ENCODE peak calls at places on chromosome 4, in ten cellular contexts. One of them, this sample, is unnamed.

GRCh38 chr4:1991087-1991486 is 17.7 kb downstream of the NELFA start:
- DNase-seq in sigmoid colon: no peak
- DNase-seq in fibroblast of the aortic adventitia: no peak
- DNase-seq in brain microvascular endothelial cell: no peak
- DNase-seq in neural progenitor cell: no peak
- DNase-seq in upper lobe of right lung: peak
- DNase-seq in pancreas: no peak
- DNase-seq in right atrium auricular region: no peak
- DNase-seq in HFF-Myc: no peak
- DNase-seq in uterus: no peak
- DNase-seq in this sample: no peak

GRCh38 chr4:81032805-81033684 is 2.5 kb downstream of the BMP3 start:
- DNase-seq in fibroblast of the aortic adventitia: no peak
- DNase-seq in upper lobe of right lung: no peak
- DNase-seq in brain microvascular endothelial cell: no peak
- DNase-seq in HFF-Myc: no peak
- DNase-seq in right atrium auricular region: no peak
- DNase-seq in uterus: no peak
- DNase-seq in neural progenitor cell: peak
- DNase-seq in pancreas: no peak
- DNase-seq in sigmoid colon: no peak
- DNase-seq in this sample: no peak

GRCh38 chr4:145406970-145407369 is 74.7 kb upstream of the SMAD1 start:
- DNase-seq in sigmoid colon: no peak
- DNase-seq in HFF-Myc: no peak
- DNase-seq in uterus: no peak
- DNase-seq in upper lobe of right lung: no peak
- DNase-seq in fibroblast of the aortic adventitia: peak
- DNase-seq in right atrium auricular region: no peak
- DNase-seq in neural progenitor cell: no peak
- DNase-seq in pancreas: no peak
- DNase-seq in brain microvascular endothelial cell: no peak
- DNase-seq in this sample: peak

GRCh38 chr4:71769434-71769833 is 14.4 kb downstream of the GC start:
- DNase-seq in uterus: no peak
- DNase-seq in sigmoid colon: no peak
- DNase-seq in right atrium auricular region: no peak
- DNase-seq in HFF-Myc: no peak
- DNase-seq in pancreas: no peak
- DNase-seq in neural progenitor cell: no peak
- DNase-seq in fibroblast of the aortic adventitia: no peak
- DNase-seq in upper lobe of right lung: no peak
- DNase-seq in brain microvascular endothelial cell: no peak
- DNase-seq in this sample: no peak

GRCh38 chr4:169404959-169405358 is 134.2 kb upstream of the SH3RF1 start:
- DNase-seq in pancreas: no peak
- DNase-seq in sigmoid colon: no peak
- DNase-seq in neural progenitor cell: no peak
- DNase-seq in uterus: no peak
- DNase-seq in right atrium auricular region: no peak
- DNase-seq in upper lobe of right lung: no peak
- DNase-seq in HFF-Myc: no peak
- DNase-seq in fibroblast of the aortic adventitia: peak
- DNase-seq in brain microvascular endothelial cell: no peak
- DNase-seq in this sample: no peak

GRCh38 chr4:118974758-118975157 is 86.1 kb downstream of the SYNPO2 start:
- DNase-seq in pancreas: no peak
- DNase-seq in HFF-Myc: no peak
- DNase-seq in upper lobe of right lung: no peak
- DNase-seq in uterus: no peak
- DNase-seq in brain microvascular endothelial cell: no peak
- DNase-seq in fibroblast of the aortic adventitia: peak
- DNase-seq in sigmoid colon: no peak
- DNase-seq in neural progenitor cell: no peak
- DNase-seq in right atrium auricular region: no peak
- DNase-seq in this sample: no peak

GRCh38 chr4:82900016-82900334 is 560 bp upstream of the THAP9 start:
- DNase-seq in right atrium auricular region: no peak
- DNase-seq in neural progenitor cell: peak
- DNase-seq in sigmoid colon: peak
- DNase-seq in pancreas: no peak
- DNase-seq in upper lobe of right lung: no peak
- DNase-seq in fibroblast of the aortic adventitia: no peak
- DNase-seq in uterus: no peak
- DNase-seq in HFF-Myc: no peak
- DNase-seq in brain microvascular endothelial cell: no peak
- DNase-seq in this sample: no peak

GRCh38 chr4:154743683-154744340 is at the start of gene LRAT:
- DNase-seq in brain microvascular endothelial cell: no peak
- DNase-seq in neural progenitor cell: peak
- DNase-seq in fibroblast of the aortic adventitia: no peak
- DNase-seq in uterus: no peak
- DNase-seq in pancreas: peak
- DNase-seq in sigmoid colon: peak
- DNase-seq in HFF-Myc: no peak
- DNase-seq in right atrium auricular region: no peak
- DNase-seq in upper lobe of right lung: peak
- DNase-seq in this sample: peak

GRCh38 chr4:187569871-187570270 is 425.7 kb upstream of the ZFP42 start:
- DNase-seq in fibroblast of the aortic adventitia: no peak
- DNase-seq in brain microvascular endothelial cell: no peak
- DNase-seq in sigmoid colon: no peak
- DNase-seq in pancreas: no peak
- DNase-seq in upper lobe of right lung: no peak
- DNase-seq in neural progenitor cell: no peak
- DNase-seq in uterus: no peak
- DNase-seq in right atrium auricular region: no peak
- DNase-seq in HFF-Myc: no peak
- DNase-seq in this sample: no peak

GRCh38 chr4:71962622-71963264 is 69.1 kb upstream of the NPFFR2 start:
- DNase-seq in sigmoid colon: no peak
- DNase-seq in upper lobe of right lung: no peak
- DNase-seq in right atrium auricular region: no peak
- DNase-seq in pancreas: no peak
- DNase-seq in HFF-Myc: no peak
- DNase-seq in uterus: no peak
- DNase-seq in fibroblast of the aortic adventitia: no peak
- DNase-seq in neural progenitor cell: no peak
- DNase-seq in brain microvascular endothelial cell: no peak
- DNase-seq in this sample: no peak

GRCh38 chr4:622996-623913 is 2.1 kb upstream of the PDE6B start:
- DNase-seq in HFF-Myc: no peak
- DNase-seq in neural progenitor cell: no peak
- DNase-seq in uterus: no peak
- DNase-seq in right atrium auricular region: no peak
- DNase-seq in pancreas: no peak
- DNase-seq in upper lobe of right lung: no peak
- DNase-seq in brain microvascular endothelial cell: no peak
- DNase-seq in fibroblast of the aortic adventitia: no peak
- DNase-seq in sigmoid colon: no peak
- DNase-seq in this sample: no peak

GRCh38 chr4:27934881-27935280 is 1074.2 kb downstream of the STIM2 start:
- DNase-seq in brain microvascular endothelial cell: no peak
- DNase-seq in right atrium auricular region: no peak
- DNase-seq in pancreas: no peak
- DNase-seq in fibroblast of the aortic adventitia: no peak
- DNase-seq in HFF-Myc: no peak
- DNase-seq in sigmoid colon: no peak
- DNase-seq in neural progenitor cell: no peak
- DNase-seq in upper lobe of right lung: no peak
- DNase-seq in uterus: no peak
- DNase-seq in this sample: no peak

GRCh38 chr4:187236491-187236890 is 512.8 kb upstream of the FAT1 start:
- DNase-seq in HFF-Myc: peak
- DNase-seq in brain microvascular endothelial cell: peak
- DNase-seq in neural progenitor cell: no peak
- DNase-seq in fibroblast of the aortic adventitia: no peak
- DNase-seq in sigmoid colon: no peak
- DNase-seq in upper lobe of right lung: no peak
- DNase-seq in pancreas: no peak
- DNase-seq in right atrium auricular region: no peak
- DNase-seq in uterus: no peak
- DNase-seq in this sample: no peak

GRCh38 chr4:26717332-26717731 is 133.4 kb downstream of the TBC1D19 start:
- DNase-seq in fibroblast of the aortic adventitia: peak
- DNase-seq in neural progenitor cell: no peak
- DNase-seq in uterus: no peak
- DNase-seq in brain microvascular endothelial cell: peak
- DNase-seq in upper lobe of right lung: no peak
- DNase-seq in HFF-Myc: peak
- DNase-seq in right atrium auricular region: no peak
- DNase-seq in sigmoid colon: no peak
- DNase-seq in pancreas: no peak
- DNase-seq in this sample: no peak

GRCh38 chr4:102627831-102628523 is 126.8 kb downstream of the NFKB1 start:
- DNase-seq in uterus: no peak
- DNase-seq in fibroblast of the aortic adventitia: peak
- DNase-seq in pancreas: no peak
- DNase-seq in upper lobe of right lung: no peak
- DNase-seq in right atrium auricular region: no peak
- DNase-seq in HFF-Myc: peak
- DNase-seq in sigmoid colon: no peak
- DNase-seq in neural progenitor cell: no peak
- DNase-seq in brain microvascular endothelial cell: peak
- DNase-seq in this sample: no peak

DNA sequence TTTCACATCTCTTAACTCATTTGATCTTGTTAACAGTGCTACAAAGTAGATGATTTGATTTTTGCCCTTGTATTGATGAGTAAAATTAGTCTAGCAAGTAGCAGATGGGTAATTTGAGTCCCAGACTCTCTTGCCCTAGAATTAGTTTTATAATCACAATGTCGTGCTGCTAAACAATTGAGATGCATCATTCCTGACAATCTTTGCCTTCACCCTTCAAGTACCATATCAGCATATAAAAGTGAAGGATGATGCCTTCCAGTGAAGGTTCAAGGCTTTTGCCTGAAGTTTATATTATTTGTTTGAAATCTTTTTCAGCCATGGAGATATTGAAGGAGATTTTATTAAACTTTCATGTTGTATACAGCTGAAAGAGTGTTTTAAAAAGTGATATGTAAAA is 141.4 kb downstream of the GRID2 start:
- DNase-seq in pancreas: no peak
- DNase-seq in HFF-Myc: no peak
- DNase-seq in uterus: no peak
- DNase-seq in fibroblast of the aortic adventitia: no peak
- DNase-seq in sigmoid colon: no peak
- DNase-seq in neural progenitor cell: no peak
- DNase-seq in brain microvascular endothelial cell: no peak
- DNase-seq in right atrium auricular region: no peak
- DNase-seq in upper lobe of right lung: no peak
- DNase-seq in this sample: no peak
- H3K4me3 ChIP-seq in pancreas: no peak
- H3K4me3 ChIP-seq in HFF-Myc: no peak
- H3K4me3 ChIP-seq in uterus: no peak
- H3K4me3 ChIP-seq in fibroblast of the aortic adventitia: no peak
- H3K4me3 ChIP-seq in sigmoid colon: no peak
- H3K4me3 ChIP-seq in neural progenitor cell: no peak
- H3K4me3 ChIP-seq in brain microvascular endothelial cell: no peak
- H3K4me3 ChIP-seq in right atrium auricular region: no peak
- H3K4me3 ChIP-seq in upper lobe of right lung: no peak
- H3K4me3 ChIP-seq in this sample: no peak

GRCh38 chr4:52716364-52717151 is 34.7 kb downstream of the ERVMER34-1 start:
- DNase-seq in fibroblast of the aortic adventitia: no peak
- DNase-seq in right atrium auricular region: no peak
- DNase-seq in brain microvascular endothelial cell: no peak
- DNase-seq in neural progenitor cell: no peak
- DNase-seq in sigmoid colon: no peak
- DNase-seq in HFF-Myc: no peak
- DNase-seq in uterus: no peak
- DNase-seq in upper lobe of right lung: no peak
- DNase-seq in pancreas: no peak
- DNase-seq in this sample: no peak
- H3K4me3 ChIP-seq in fibroblast of the aortic adventitia: no peak
- H3K4me3 ChIP-seq in right atrium auricular region: no peak
- H3K4me3 ChIP-seq in brain microvascular endothelial cell: no peak
- H3K4me3 ChIP-seq in neural progenitor cell: no peak
- H3K4me3 ChIP-seq in sigmoid colon: no peak
- H3K4me3 ChIP-seq in HFF-Myc: no peak
- H3K4me3 ChIP-seq in uterus: no peak
- H3K4me3 ChIP-seq in upper lobe of right lung: no peak
- H3K4me3 ChIP-seq in pancreas: no peak
- H3K4me3 ChIP-seq in this sample: no peak

DNA sequence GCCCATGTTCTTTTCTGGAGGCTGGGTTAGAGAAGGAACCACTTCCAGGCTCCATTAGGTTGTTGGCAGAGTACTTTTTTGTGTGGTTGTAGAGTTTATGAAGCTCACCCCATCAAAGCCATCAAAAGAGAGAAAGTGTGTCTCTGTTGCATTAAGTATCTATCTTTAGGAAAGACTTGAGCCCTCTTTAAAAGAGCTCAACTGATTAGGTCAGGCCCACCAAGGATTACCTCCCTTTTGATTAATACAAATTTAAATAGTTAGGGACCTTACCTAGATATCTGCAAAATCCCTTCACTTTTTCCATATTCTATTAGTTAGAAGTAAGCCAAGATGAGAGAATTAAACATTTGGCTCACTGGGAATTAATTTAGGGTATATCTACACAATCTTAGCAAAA is 460.4 kb downstream of the PPARGC1A start:
- DNase-seq in HFF-Myc: no peak
- DNase-seq in upper lobe of right lung: no peak
- DNase-seq in pancreas: no peak
- DNase-seq in fibroblast of the aortic adventitia: no peak
- DNase-seq in right atrium auricular region: no peak
- DNase-seq in neural progenitor cell: no peak
- DNase-seq in uterus: no peak
- DNase-seq in brain microvascular endothelial cell: no peak
- DNase-seq in sigmoid colon: no peak
- DNase-seq in this sample: no peak
- H3K4me3 ChIP-seq in HFF-Myc: no peak
- H3K4me3 ChIP-seq in upper lobe of right lung: no peak
- H3K4me3 ChIP-seq in pancreas: no peak
- H3K4me3 ChIP-seq in fibroblast of the aortic adventitia: no peak
- H3K4me3 ChIP-seq in right atrium auricular region: no peak
- H3K4me3 ChIP-seq in neural progenitor cell: no peak
- H3K4me3 ChIP-seq in uterus: no peak
- H3K4me3 ChIP-seq in brain microvascular endothelial cell: no peak
- H3K4me3 ChIP-seq in sigmoid colon: no peak
- H3K4me3 ChIP-seq in this sample: no peak

DNA sequence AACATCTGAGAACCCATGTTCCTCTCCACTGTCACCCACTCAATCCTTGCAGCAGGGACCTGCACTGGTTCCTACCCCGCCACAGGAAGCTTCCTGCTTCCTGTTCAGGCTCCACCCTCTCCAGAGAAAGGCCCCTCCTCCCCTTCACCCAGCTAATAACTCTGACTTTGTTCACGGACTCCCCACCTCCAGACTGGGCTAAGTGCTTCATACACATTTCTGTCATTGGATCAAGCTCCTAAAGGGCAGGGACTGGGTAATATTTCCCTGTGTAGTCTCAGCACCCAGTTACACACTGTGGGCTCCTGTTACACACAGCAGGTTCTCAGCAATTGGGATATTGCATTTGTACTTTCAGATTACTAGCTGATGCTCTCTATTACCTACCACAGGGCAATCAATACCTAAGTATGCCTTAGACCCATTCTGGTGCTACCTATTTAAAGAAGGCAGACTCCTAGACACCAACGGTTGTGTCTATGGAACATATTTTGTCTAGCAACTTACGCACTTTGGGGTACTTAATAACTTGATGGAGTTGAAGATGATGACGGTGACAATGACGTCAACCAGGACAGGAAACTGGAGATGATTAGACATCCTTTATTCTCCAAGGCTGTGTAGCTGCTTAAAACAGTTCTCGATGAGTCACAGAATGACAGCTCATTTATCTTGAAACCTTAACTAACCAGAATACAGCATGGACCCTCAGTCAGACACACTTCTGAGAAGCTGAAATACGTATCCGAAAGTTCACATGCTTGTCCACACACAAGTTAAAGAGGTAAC is 58.1 kb downstream of the MAML3 start:
- DNase-seq in HFF-Myc: peak
- DNase-seq in pancreas: no peak
- DNase-seq in uterus: no peak
- DNase-seq in right atrium auricular region: no peak
- DNase-seq in sigmoid colon: peak
- DNase-seq in brain microvascular endothelial cell: peak
- DNase-seq in fibroblast of the aortic adventitia: peak
- DNase-seq in upper lobe of right lung: no peak
- DNase-seq in neural progenitor cell: no peak
- DNase-seq in this sample: peak
- H3K4me3 ChIP-seq in HFF-Myc: no peak
- H3K4me3 ChIP-seq in pancreas: no peak
- H3K4me3 ChIP-seq in uterus: no peak
- H3K4me3 ChIP-seq in right atrium auricular region: no peak
- H3K4me3 ChIP-seq in sigmoid colon: peak
- H3K4me3 ChIP-seq in brain microvascular endothelial cell: no peak
- H3K4me3 ChIP-seq in fibroblast of the aortic adventitia: no peak
- H3K4me3 ChIP-seq in upper lobe of right lung: no peak
- H3K4me3 ChIP-seq in neural progenitor cell: no peak
- H3K4me3 ChIP-seq in this sample: no peak

This sample was measured in right cardiac atrium.